ENCODE peak calls at places on chromosome 18, in seven cellular contexts. J, K, L, F, V, H and I are unnamed samples.

GRCh38 chr18:42578781-42579180 is 536.7 kb downstream of the RIT2 start:
- DNase-seq in J (no peak), K (no peak), L (no peak), F (no peak), V (no peak), H (no peak), I (no peak)

GRCh38 chr18:56770873-56771272 is 119.7 kb downstream of the WDR7 start:
- DNase-seq in J (no peak), K (peak), L (no peak), F (no peak), V (peak), H (no peak), I (peak)

GRCh38 chr18:32310119-32310518 is 120.3 kb downstream of the MEP1B start:
- DNase-seq in J (no peak), K (no peak), L (no peak), F (no peak), V (no peak), H (no peak), I (no peak)

GRCh38 chr18:74288041-74288440 is 3.7 kb downstream of the CYB5A start:
- DNase-seq in J (no peak), K (no peak), L (no peak), F (no peak), V (no peak), H (no peak), I (no peak)

GRCh38 chr18:61471832-61472406 is 138.7 kb downstream of the CDH20 start:
- DNase-seq in J (peak), K (no peak), L (no peak), F (no peak), V (no peak), H (no peak), I (no peak)

GRCh38 chr18:8279931-8280330 is 329.3 kb upstream of the RAB12 start:
- DNase-seq in J (no peak), K (no peak), L (no peak), F (no peak), V (no peak), H (no peak), I (no peak)

GRCh38 chr18:7927119-7927518 is 360.0 kb downstream of the PTPRM start:
- DNase-seq in J (no peak), K (no peak), L (no peak), F (no peak), V (no peak), H (no peak), I (no peak)

GRCh38 chr18:7329036-7329435 is 98.1 kb downstream of the LRRC30 start:
- DNase-seq in J (no peak), K (no peak), L (no peak), F (no peak), V (no peak), H (no peak), I (no peak)

GRCh38 chr18:62452280-62452824 is 70.5 kb upstream of the ZCCHC2 start:
- DNase-seq in J (no peak), K (no peak), L (no peak), F (no peak), V (peak), H (no peak), I (no peak)

GRCh38 chr18:54254265-54254758 is 15.0 kb upstream of the POLI start:
- DNase-seq in J (no peak), K (no peak), L (no peak), F (no peak), V (peak), H (no peak), I (peak)

GRCh38 chr18:49645836-49646235 is 84.0 kb downstream of the LIPG start:
- DNase-seq in J (no peak), K (peak), L (no peak), F (no peak), V (peak), H (no peak), I (no peak)

GRCh38 chr18:8952796-8953760 is 149.4 kb upstream of the NDUFV2 start:
- DNase-seq in J (no peak), K (peak), L (no peak), F (no peak), V (peak), H (no peak), I (peak)

GRCh38 chr18:62524443-62525200 is 1.8 kb downstream of the ZCCHC2 start:
- DNase-seq in J (peak), K (no peak), L (peak), F (peak), V (peak), H (no peak), I (peak)

GRCh38 chr18:8982416-8983183 is 119.9 kb upstream of the NDUFV2 start:
- DNase-seq in J (peak), K (peak), L (no peak), F (peak), V (peak), H (no peak), I (peak)

GRCh38 chr18:22703883-22704626 is 229.1 kb upstream of the RBBP8 start:
- DNase-seq in J (peak), K (no peak), L (no peak), F (no peak), V (peak), H (no peak), I (peak)

GRCh38 chr18:12904012-12904516 is 20.0 kb upstream of the PTPN2 start:
- DNase-seq in J (no peak), K (no peak), L (no peak), F (no peak), V (peak), H (no peak), I (peak)

GRCh38 chr18:13464432-13465125 is 246.0 kb downstream of the LDLRAD4 start:
- DNase-seq in J (no peak), K (no peak), L (peak), F (no peak), V (no peak), H (no peak), I (no peak)

GRCh38 chr18:5756823-5757222 is 138.5 kb downstream of the TMEM200C start:
- DNase-seq in J (no peak), K (no peak), L (no peak), F (no peak), V (no peak), H (no peak), I (no peak)

GRCh38 chr18:12750076-12750707 is 47.4 kb downstream of the PSMG2 start:
- DNase-seq in J (no peak), K (no peak), L (peak), F (no peak), V (peak), H (no peak), I (no peak)

GRCh38 chr18:71242981-71243380 is 954.1 kb downstream of the SOCS6 start:
- DNase-seq in J (peak), K (no peak), L (no peak), F (no peak), V (no peak), H (no peak), I (no peak)

GRCh38 chr18:23828426-23828825 is 139.2 kb downstream of the LAMA3 start:
- DNase-seq in J (no peak), K (no peak), L (peak), F (no peak), V (peak), H (no peak), I (peak)

GRCh38 chr18:55477537-55478300 is 110.3 kb downstream of the TCF4 start:
- DNase-seq in J (no peak), K (no peak), L (no peak), F (no peak), V (peak), H (no peak), I (peak)

GRCh38 chr18:53941601-53942335 is 282.7 kb downstream of the MBD2 start:
- DNase-seq in J (no peak), K (peak), L (no peak), F (no peak), V (peak), H (no peak), I (no peak)

GRCh38 chr18:24914148-24914525 is 437.8 kb downstream of the ZNF521 start:
- DNase-seq in J (no peak), K (no peak), L (no peak), F (no peak), V (peak), H (no peak), I (no peak)

GRCh38 chr18:49368876-49369440 is 91.5 kb downstream of the DYM start:
- DNase-seq in J (peak), K (no peak), L (no peak), F (no peak), V (no peak), H (no peak), I (no peak)

GRCh38 chr18:49668583-49669290 is 106.9 kb downstream of the LIPG start:
- DNase-seq in J (peak), K (no peak), L (no peak), F (no peak), V (peak), H (no peak), I (no peak)

GRCh38 chr18:73636355-73636754 is 511.3 kb downstream of the FBXO15 start:
- DNase-seq in J (no peak), K (no peak), L (no peak), F (no peak), V (peak), H (no peak), I (no peak)

GRCh38 chr18:76979906-76980305 is 152.7 kb downstream of the MBP start:
- DNase-seq in J (no peak), K (no peak), L (no peak), F (no peak), V (no peak), H (no peak), I (no peak)
- TF ChIP-seq CTCF in J (no peak), K (no peak), L (no peak), F (no peak), V (no peak), H (no peak), I (no peak)

GRCh38 chr18:60090170-60090569 is 190.4 kb downstream of the PMAIP1 start:
- DNase-seq in J (peak), K (no peak), L (no peak), F (no peak), V (no peak), H (no peak), I (no peak)
- TF ChIP-seq CTCF in J (peak), K (no peak), L (peak), F (no peak), V (no peak), H (no peak), I (no peak)

DNA sequence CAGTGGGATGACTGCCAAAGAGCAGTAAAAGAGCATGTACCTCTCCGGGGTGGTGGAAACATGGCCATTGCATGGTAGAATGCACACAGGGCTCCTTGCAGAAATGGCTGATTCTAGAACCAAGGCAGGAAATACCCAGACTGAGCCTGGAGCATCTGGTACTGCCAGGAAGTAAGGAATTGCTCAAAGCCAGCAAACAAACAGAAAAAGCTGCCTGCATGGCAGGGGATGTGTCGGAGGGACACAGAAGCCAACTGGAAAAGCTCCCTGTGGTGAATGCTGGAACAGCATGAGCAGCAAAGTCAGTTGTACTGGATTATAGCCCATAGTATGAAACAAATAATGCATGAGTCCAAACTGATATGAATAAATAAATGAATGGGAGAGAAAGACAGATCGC is 78.0 kb upstream of the NFATC1 start:
- DNase-seq in J (no peak), K (no peak), L (no peak), F (no peak), V (no peak), H (no peak), I (no peak)
- TF ChIP-seq CTCF in J (no peak), K (no peak), L (no peak), F (peak), V (no peak), H (no peak), I (peak)

DNA sequence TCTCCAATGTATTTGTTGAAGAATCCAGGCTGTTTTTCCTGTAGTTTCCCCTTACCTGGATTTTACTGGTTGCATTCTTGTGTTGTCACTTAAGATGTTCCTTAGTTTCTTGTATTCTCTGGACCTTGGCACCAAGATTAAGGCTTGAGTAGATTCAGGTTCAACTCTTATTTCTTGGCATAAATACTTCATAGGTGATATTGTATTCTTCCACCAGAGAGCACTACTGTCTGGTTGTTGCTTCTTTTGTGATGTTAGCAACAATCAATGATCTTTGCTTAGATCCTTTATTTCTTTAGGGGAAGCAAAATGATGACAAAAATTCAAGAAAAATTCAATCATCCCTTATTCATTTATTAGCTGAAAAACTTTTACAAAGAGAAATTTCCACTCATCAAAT is 211.1 kb downstream of the LOXHD1 start:
- DNase-seq in J (no peak), K (no peak), L (no peak), F (no peak), V (no peak), H (no peak), I (no peak)
- TF ChIP-seq CTCF in J (no peak), K (no peak), L (no peak), F (no peak), V (no peak), H (no peak), I (no peak)

DNA sequence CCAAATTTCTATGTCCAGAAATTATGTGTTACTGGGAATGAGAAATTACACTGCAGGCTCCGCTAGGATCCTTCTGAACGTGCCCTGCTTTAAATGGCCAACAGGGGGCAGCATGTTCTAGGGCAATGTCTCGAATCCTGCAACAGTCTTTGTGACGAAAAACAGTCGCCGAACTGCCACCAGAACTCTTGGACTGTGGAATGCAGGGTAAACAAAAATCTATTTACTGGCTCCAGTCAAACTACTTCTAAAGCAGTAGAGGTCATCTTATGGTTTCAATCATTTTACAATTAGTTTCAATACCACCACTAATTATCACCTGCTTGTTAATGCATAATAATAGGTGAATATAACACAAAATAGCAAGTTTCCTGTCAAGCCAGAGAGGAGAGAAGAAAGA is 9.8 kb upstream of the ZNF397 start:
- DNase-seq in J (peak), K (no peak), L (peak), F (peak), V (peak), H (peak), I (peak)
- TF ChIP-seq CTCF in J (peak), K (peak), L (peak), F (peak), V (peak), H (peak), I (peak)

DNA sequence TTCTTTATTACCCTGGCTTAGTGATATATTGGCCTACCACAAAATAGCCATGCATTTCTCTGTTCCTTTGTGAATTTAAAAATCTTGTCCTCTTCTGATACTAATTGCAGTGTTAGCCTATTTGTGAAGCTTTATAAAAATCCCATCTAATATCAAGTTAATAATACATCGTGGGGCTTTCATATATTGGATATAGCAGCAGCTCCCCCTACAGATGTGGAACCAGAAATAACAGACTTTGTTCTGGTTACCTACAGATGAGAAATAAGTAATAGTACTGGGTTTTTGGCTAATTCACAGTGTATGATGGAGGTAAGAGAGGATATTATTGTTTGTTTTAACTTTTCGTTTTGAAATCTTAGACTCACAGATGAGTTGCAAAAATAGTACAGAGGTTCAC is 1661.7 kb upstream of the PIK3C3 start:
- DNase-seq in J (peak), K (no peak), L (no peak), F (no peak), V (peak), H (no peak), I (no peak)
- TF ChIP-seq CTCF in J (peak), K (no peak), L (no peak), F (no peak), V (no peak), H (no peak), I (no peak)

DNA sequence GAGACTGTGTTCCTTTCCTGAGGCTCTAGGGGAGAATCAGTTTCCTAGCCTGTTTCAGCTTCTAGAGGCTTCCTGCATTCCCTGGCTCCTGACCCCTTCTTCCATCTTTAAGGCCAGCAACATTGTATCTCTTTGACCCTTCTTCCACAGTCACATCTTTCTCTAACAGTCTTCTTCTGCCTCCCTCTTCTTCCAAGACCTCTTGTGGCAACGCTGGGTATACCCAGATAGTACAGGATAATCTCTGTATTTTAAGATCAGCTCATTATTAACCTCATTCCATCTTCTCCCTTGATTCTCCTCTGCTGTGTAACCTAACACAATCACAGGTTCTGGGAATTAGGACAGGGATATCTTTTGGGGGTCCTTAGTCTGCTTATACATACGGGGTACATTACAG is 8.9 kb upstream of the MYL12A start:
- DNase-seq in J (no peak), K (no peak), L (no peak), F (no peak), V (peak), H (no peak), I (no peak)
- TF ChIP-seq CTCF in J (no peak), K (peak), L (no peak), F (no peak), V (no peak), H (no peak), I (peak)